ENCODE peak calls at places on chromosomes 13 and 19, in nine cellular contexts. R, Y, M, D, I, N, A, K and E are unnamed samples.

GRCh38 chr19:31285744-31286143 is 63.5 kb downstream of the TSHZ3 start:
- DNase-seq in R (no peak), Y (no peak), M (peak; percentile 64), D (no peak), I (no peak), N (no peak), A (no peak), K (no peak), E (peak; percentile 46)

GRCh38 chr19:50196322-50196932 is 7.0 kb upstream of the MYH14 start:
- DNase-seq in R (no peak), Y (no peak), M (no peak), D (no peak), I (no peak), N (no peak), A (no peak), K (no peak), E (no peak)

GRCh38 chr19:7673995-7674667 is 2.8 kb upstream of the MCEMP1 start:
- DNase-seq in R (no peak), Y (peak; percentile 57), M (peak; percentile 45), D (peak; percentile 73), I (no peak), N (peak; percentile 47), A (peak; percentile 59), K (no peak), E (no peak)

GRCh38 chr13:21047591-21048282 is 13.6 kb downstream of the LATS2 start:
- DNase-seq in R (peak; percentile 48), Y (no peak), M (no peak), D (no peak), I (no peak), N (no peak), A (no peak), K (no peak), E (no peak)

GRCh38 chr13:30196025-30196424 is 111.3 kb downstream of the KATNAL1 start:
- DNase-seq in R (no peak), Y (no peak), M (peak; percentile 41), D (no peak), I (no peak), N (no peak), A (no peak), K (no peak), E (no peak)

GRCh38 chr19:42412223-42412622 is 15.0 kb downstream of the LIPE start:
- DNase-seq in R (no peak), Y (no peak), M (no peak), D (no peak), I (no peak), N (no peak), A (no peak), K (no peak), E (no peak)

GRCh38 chr13:19952850-19953249 is 5.7 kb upstream of the ZMYM2 start:
- DNase-seq in R (no peak), Y (no peak), M (no peak), D (no peak), I (no peak), N (no peak), A (peak; percentile 70), K (no peak), E (no peak)

GRCh38 chr13:98440390-98441055 is 136.4 kb downstream of the STK24 start:
- DNase-seq in R (no peak), Y (no peak), M (no peak), D (no peak), I (no peak), N (no peak), A (no peak), K (no peak), E (no peak)

GRCh38 chr13:20993661-20994440 is 67.5 kb downstream of the LATS2 start:
- DNase-seq in R (no peak), Y (no peak), M (peak; percentile 51), D (no peak), I (no peak), N (no peak), A (peak; percentile 82), K (peak; percentile 31), E (no peak)

GRCh38 chr19:34835952-34836351 is 62.9 kb upstream of the ZNF599 start:
- DNase-seq in R (no peak), Y (no peak), M (no peak), D (no peak), I (no peak), N (no peak), A (no peak), K (no peak), E (no peak)

GRCh38 chr19:52660981-52661380 is 22.8 kb upstream of the ZNF83 start:
- DNase-seq in R (no peak), Y (no peak), M (peak; percentile 47), D (no peak), I (no peak), N (no peak), A (no peak), K (no peak), E (no peak)

GRCh38 chr13:23610187-23610576 is 40.0 kb downstream of the TNFRSF19 start:
- DNase-seq in R (no peak), Y (no peak), M (peak; percentile 35), D (no peak), I (no peak), N (no peak), A (no peak), K (no peak), E (no peak)

GRCh38 chr19:56718231-56718630 is 46.7 kb upstream of the ZNF835 start:
- DNase-seq in R (no peak), Y (no peak), M (no peak), D (no peak), I (no peak), N (no peak), A (no peak), K (no peak), E (no peak)

GRCh38 chr13:51950722-51951121 is 60.5 kb downstream of the ATP7B start:
- DNase-seq in R (no peak), Y (peak; percentile 11), M (no peak), D (no peak), I (no peak), N (no peak), A (no peak), K (no peak), E (no peak)

GRCh38 chr13:40102854-40103253 is 447.4 kb downstream of the COG6 start:
- DNase-seq in R (no peak), Y (peak; percentile 96), M (peak; percentile 65), D (no peak), I (peak; percentile 27), N (peak; percentile 5), A (peak; percentile 99), K (no peak), E (peak; percentile 40)

GRCh38 chr13:50025446-50025845 is 10.2 kb downstream of the KCNRG start:
- DNase-seq in R (no peak), Y (no peak), M (peak; percentile 41), D (no peak), I (no peak), N (no peak), A (no peak), K (no peak), E (no peak)

GRCh38 chr19:9128171-9128570 is 1.4 kb upstream of the OR7G3 start:
- DNase-seq in R (no peak), Y (no peak), M (peak; percentile 4), D (no peak), I (no peak), N (no peak), A (peak; percentile 61), K (no peak), E (no peak)

GRCh38 chr19:13839938-13840750 is 36.8 kb upstream of the NANOS3 start:
- DNase-seq in R (peak; percentile 93), Y (peak; percentile 62), M (peak; percentile 51), D (peak; percentile 89), I (peak; percentile 55), N (no peak), A (peak; percentile 74), K (no peak), E (peak; percentile 59)

GRCh38 chr13:39036212-39036611 is 1.7 kb downstream of the PROSER1 start:
- DNase-seq in R (no peak), Y (peak; percentile 54), M (peak; percentile 4), D (no peak), I (no peak), N (no peak), A (peak; percentile 48), K (no peak), E (no peak)

DNA sequence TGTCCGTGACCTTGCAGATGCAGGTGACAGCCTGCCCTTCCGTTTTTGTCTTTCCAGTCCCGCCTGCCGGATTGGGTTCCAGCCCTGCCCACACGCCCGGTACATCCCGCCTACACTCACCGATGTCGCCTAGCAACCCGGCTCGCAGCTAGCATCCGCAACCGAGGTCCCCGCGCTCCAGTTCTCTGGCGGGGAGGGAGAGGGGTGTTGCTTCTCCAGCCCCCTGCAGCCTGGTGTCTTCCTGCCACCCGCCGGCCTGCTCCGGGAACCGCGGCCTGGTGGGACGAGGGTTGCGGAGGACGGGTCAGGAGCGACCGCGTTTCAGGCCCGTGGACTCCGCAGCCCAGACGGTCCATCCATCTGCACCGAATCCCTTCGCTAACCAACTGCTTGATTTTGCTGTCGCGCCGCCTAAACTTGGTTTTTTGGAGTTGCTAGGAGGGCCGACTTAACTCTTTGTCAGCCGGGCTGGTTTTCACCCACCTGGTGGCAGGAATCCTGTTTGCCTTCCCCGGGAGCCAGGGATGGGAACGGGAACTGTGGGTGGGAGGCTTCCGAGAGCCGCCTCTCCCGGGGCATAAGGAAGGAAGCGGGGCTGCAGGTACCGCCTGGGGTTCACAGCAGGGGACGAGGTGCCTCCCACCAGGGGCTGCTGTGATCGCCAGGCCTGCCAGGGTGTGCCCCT is 15.4 kb upstream of the MATK start:
- DNase-seq in R (no peak), Y (peak; percentile 83), M (no peak), D (no peak), I (peak; percentile 66), N (no peak), A (peak; percentile 14), K (no peak), E (no peak)
- TF ChIP-seq CTCF in R (peak; percentile 24), Y (no peak), M (peak; percentile 25), D (no peak), I (no peak), N (no peak), A (peak; percentile 20), K (peak; percentile 34), E (no peak)

GRCh38 chr19:3546119-3546518 is 7.1 kb downstream of the TEKTIP1 start:
- DNase-seq in R (no peak), Y (no peak), M (no peak), D (no peak), I (no peak), N (no peak), A (no peak), K (no peak), E (no peak)
- TF ChIP-seq CTCF in R (no peak), Y (no peak), M (no peak), D (no peak), I (no peak), N (no peak), A (no peak), K (no peak), E (no peak)

GRCh38 chr13:78759704-78760103 is 100.7 kb upstream of the OBI1 start:
- DNase-seq in R (no peak), Y (no peak), M (no peak), D (no peak), I (no peak), N (no peak), A (no peak), K (no peak), E (no peak)
- TF ChIP-seq CTCF in R (no peak), Y (no peak), M (no peak), D (no peak), I (no peak), N (no peak), A (no peak), K (no peak), E (no peak)

DNA sequence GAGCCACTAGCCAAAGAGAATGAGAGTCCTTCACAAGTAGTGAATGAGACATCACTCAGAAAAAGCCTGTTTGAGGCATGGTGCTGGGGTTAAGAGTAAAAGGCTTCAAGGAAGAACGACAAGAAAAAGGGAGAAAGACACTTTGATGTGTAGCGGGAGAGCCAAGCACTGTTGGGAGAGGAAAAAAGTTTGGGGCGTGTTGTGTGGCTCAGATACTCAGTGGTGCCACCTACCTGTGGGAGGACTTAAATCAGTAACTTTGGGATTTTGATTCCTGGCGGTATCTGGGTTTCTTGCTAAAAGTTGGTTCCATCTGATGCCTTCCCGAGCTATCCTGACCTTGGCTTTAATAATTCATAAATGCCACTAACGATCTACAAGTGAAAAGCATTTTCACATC is 12.3 kb downstream of the ELSPBP1 start:
- DNase-seq in R (no peak), Y (peak; percentile 23), M (no peak), D (no peak), I (no peak), N (peak; percentile 51), A (no peak), K (no peak), E (no peak)
- TF ChIP-seq CTCF in R (no peak), Y (peak; percentile 16), M (no peak), D (no peak), I (no peak), N (peak; percentile 19), A (peak; percentile 1), K (no peak), E (no peak)